ENCODE peak calls at places on chromosomes 1 and 21, in four cellular contexts. One of them, this sample, is unnamed.

GRCh38 chr21:43865471-43866181 is 603 bp downstream of the AGPAT3 start:
- DNase-seq in neural progenitor cell: peak; percentile 50
- DNase-seq in uterus: peak; percentile 40
- DNase-seq in body of pancreas: peak; percentile 37
- DNase-seq in this sample: no peak

GRCh38 chr21:45767071-45768006 is 123.8 kb downstream of the PCBP3 start:
- DNase-seq in neural progenitor cell: no peak
- DNase-seq in body of pancreas: no peak
- DNase-seq in uterus: no peak
- DNase-seq in this sample: no peak

GRCh38 chr1:40625076-40625475 is 40.4 kb downstream of the RIMS3 start:
- DNase-seq in uterus: no peak
- DNase-seq in neural progenitor cell: peak; percentile 38
- DNase-seq in body of pancreas: peak; percentile 58
- DNase-seq in this sample: no peak

GRCh38 chr1:47180603-47181094 is 9.2 kb downstream of the PDZK1IP1 start:
- DNase-seq in body of pancreas: no peak
- DNase-seq in neural progenitor cell: no peak
- DNase-seq in uterus: no peak
- DNase-seq in this sample: no peak

GRCh38 chr21:16908087-16908486 is 604.8 kb upstream of the CXADR start:
- DNase-seq in uterus: peak; percentile 72
- DNase-seq in neural progenitor cell: no peak
- DNase-seq in body of pancreas: peak; percentile 14
- DNase-seq in this sample: no peak

GRCh38 chr1:162696286-162696862 is 64.1 kb downstream of the DDR2 start:
- DNase-seq in neural progenitor cell: peak; percentile 92
- DNase-seq in uterus: peak; percentile 89
- DNase-seq in body of pancreas: peak; percentile 63
- DNase-seq in this sample: peak; percentile 91

GRCh38 chr21:31952828-31953227 is 80.0 kb downstream of the HUNK start:
- DNase-seq in neural progenitor cell: no peak
- DNase-seq in body of pancreas: no peak
- DNase-seq in uterus: no peak
- DNase-seq in this sample: no peak

GRCh38 chr1:155688318-155689121 is at the start of the genes DAP3 and YY1AP1:
- DNase-seq in neural progenitor cell: peak; percentile 93
- DNase-seq in uterus: peak; percentile 89
- DNase-seq in body of pancreas: peak; percentile 91
- DNase-seq in this sample: peak; percentile 81

GRCh38 chr1:168835791-168836190 is 106.8 kb upstream of the DPT start:
- DNase-seq in neural progenitor cell: no peak
- DNase-seq in uterus: no peak
- DNase-seq in body of pancreas: no peak
- DNase-seq in this sample: no peak

GRCh38 chr1:59699227-59699847 is 115.4 kb upstream of the HOOK1 start:
- DNase-seq in body of pancreas: peak; percentile 34
- DNase-seq in neural progenitor cell: peak; percentile 51
- DNase-seq in uterus: no peak
- DNase-seq in this sample: peak; percentile 47

GRCh38 chr1:178407662-178408061 is 89.1 kb downstream of the CLEC20A start:
- DNase-seq in body of pancreas: no peak
- DNase-seq in uterus: no peak
- DNase-seq in neural progenitor cell: peak; percentile 35
- DNase-seq in this sample: no peak

GRCh38 chr1:186680031-186681012 is at the start of gene PTGS2:
- DNase-seq in uterus: peak; percentile 74
- DNase-seq in body of pancreas: peak; percentile 64
- DNase-seq in neural progenitor cell: peak; percentile 88
- DNase-seq in this sample: peak; percentile 90

GRCh38 chr1:67749844-67750689 is 65.1 kb downstream of the GADD45A start:
- DNase-seq in neural progenitor cell: peak; percentile 49
- DNase-seq in body of pancreas: peak; percentile 54
- DNase-seq in uterus: peak; percentile 55
- DNase-seq in this sample: no peak

GRCh38 chr1:4653796-4654715 is at the start of gene AJAP1:
- DNase-seq in neural progenitor cell: peak; percentile 80
- DNase-seq in uterus: no peak
- DNase-seq in body of pancreas: no peak
- DNase-seq in this sample: no peak

GRCh38 chr1:41673355-41673754 is 188.9 kb upstream of the EDN2 start:
- DNase-seq in neural progenitor cell: no peak
- DNase-seq in body of pancreas: no peak
- DNase-seq in uterus: no peak
- DNase-seq in this sample: no peak

GRCh38 chr1:113809651-113810602 is 2.3 kb downstream of the RSBN1 start:
- DNase-seq in uterus: no peak
- DNase-seq in body of pancreas: no peak
- DNase-seq in neural progenitor cell: no peak
- DNase-seq in this sample: no peak

GRCh38 chr1:24912359-24913273 is 17.5 kb downstream of the RUNX3 start:
- DNase-seq in neural progenitor cell: no peak
- DNase-seq in body of pancreas: no peak
- DNase-seq in uterus: no peak
- DNase-seq in this sample: no peak

GRCh38 chr1:58854576-58854975 is 70.7 kb upstream of the JUN start:
- DNase-seq in uterus: no peak
- DNase-seq in body of pancreas: no peak
- DNase-seq in neural progenitor cell: no peak
- DNase-seq in this sample: no peak

GRCh38 chr1:230317823-230318819 is 108.0 kb downstream of the PGBD5 start:
- DNase-seq in neural progenitor cell: no peak
- DNase-seq in body of pancreas: peak; percentile 58
- DNase-seq in uterus: no peak
- DNase-seq in this sample: no peak

GRCh38 chr1:13769212-13769611 is 69.2 kb downstream of the PRDM2 start:
- DNase-seq in neural progenitor cell: no peak
- DNase-seq in body of pancreas: no peak
- DNase-seq in uterus: no peak
- DNase-seq in this sample: no peak

DNA sequence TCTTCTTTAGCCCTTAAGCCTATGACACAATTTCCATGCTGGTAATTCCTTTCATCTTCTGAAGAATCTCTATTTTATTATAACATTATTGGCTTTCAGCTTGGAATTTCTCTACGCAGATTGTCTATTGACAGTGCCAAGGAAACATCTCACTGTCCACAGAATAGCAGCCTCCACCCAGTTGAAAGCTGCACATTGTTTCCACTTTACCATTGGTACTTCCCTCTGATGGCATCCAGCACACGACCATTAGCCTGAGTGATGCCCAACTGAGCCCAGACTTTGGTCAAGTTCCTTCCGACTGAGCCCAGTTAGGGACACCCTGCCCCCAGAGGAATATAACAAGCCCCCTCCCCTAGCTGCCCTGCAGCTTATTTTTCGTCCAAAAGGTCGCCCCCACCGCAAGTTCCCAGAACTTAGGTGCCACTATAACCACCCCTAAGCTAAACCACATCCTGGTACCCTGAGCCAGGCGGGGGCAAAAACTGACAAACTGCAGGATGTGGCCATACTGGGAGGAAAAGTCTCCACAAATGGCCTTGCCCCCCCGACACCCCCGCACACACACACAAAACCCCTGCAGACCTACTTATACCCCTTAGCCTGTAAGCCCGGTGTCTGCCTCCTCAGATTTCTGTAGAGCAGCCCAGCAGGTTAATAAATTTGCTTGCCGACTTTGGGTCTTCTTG is 13.2 kb downstream of the GBP5 start:
- DNase-seq in neural progenitor cell: no peak
- DNase-seq in body of pancreas: no peak
- DNase-seq in uterus: no peak
- DNase-seq in this sample: no peak
- H3K4me1 ChIP-seq in neural progenitor cell: peaks cover 12% of the 10 kb centered on the region
- H3K4me1 ChIP-seq in body of pancreas: no peaks in the 10 kb centered on the region
- H3K4me1 ChIP-seq in uterus: no peaks in the 10 kb centered on the region
- H3K4me1 ChIP-seq in this sample: no peaks in the 10 kb centered on the region

GRCh38 chr1:34795916-34796315 is 3.1 kb downstream of the GJA4 start:
- DNase-seq in uterus: no peak
- DNase-seq in body of pancreas: no peak
- DNase-seq in neural progenitor cell: no peak
- DNase-seq in this sample: no peak
- H3K4me1 ChIP-seq in uterus: no peaks in the 10 kb centered on the region
- H3K4me1 ChIP-seq in body of pancreas: peaks cover 17% of the 10 kb centered on the region
- H3K4me1 ChIP-seq in neural progenitor cell: peaks cover 9% of the 10 kb centered on the region
- H3K4me1 ChIP-seq in this sample: peaks cover 4% of the 10 kb centered on the region

GRCh38 chr1:214417545-214418210 is 133.7 kb downstream of the PTPN14 start:
- DNase-seq in neural progenitor cell: no peak
- DNase-seq in uterus: no peak
- DNase-seq in body of pancreas: no peak
- DNase-seq in this sample: no peak
- H3K4me1 ChIP-seq in neural progenitor cell: peaks cover 11% of the 10 kb centered on the region
- H3K4me1 ChIP-seq in uterus: no peaks in the 10 kb centered on the region
- H3K4me1 ChIP-seq in body of pancreas: no peaks in the 10 kb centered on the region
- H3K4me1 ChIP-seq in this sample: no peaks in the 10 kb centered on the region

GRCh38 chr1:72705921-72706320 is 423.6 kb upstream of the NEGR1 start:
- DNase-seq in neural progenitor cell: no peak
- DNase-seq in uterus: no peak
- DNase-seq in body of pancreas: no peak
- DNase-seq in this sample: no peak
- H3K4me1 ChIP-seq in neural progenitor cell: no peaks in the 10 kb centered on the region
- H3K4me1 ChIP-seq in uterus: no peaks in the 10 kb centered on the region
- H3K4me1 ChIP-seq in body of pancreas: no peaks in the 10 kb centered on the region
- H3K4me1 ChIP-seq in this sample: no peaks in the 10 kb centered on the region

GRCh38 chr1:3469849-3470649 is 15.6 kb downstream of the ARHGEF16 start:
- DNase-seq in uterus: no peak
- DNase-seq in neural progenitor cell: no peak
- DNase-seq in body of pancreas: no peak
- DNase-seq in this sample: no peak
- H3K4me1 ChIP-seq in uterus: no peaks in the 10 kb centered on the region
- H3K4me1 ChIP-seq in neural progenitor cell: peaks cover 14% of the 10 kb centered on the region
- H3K4me1 ChIP-seq in body of pancreas: no peaks in the 10 kb centered on the region
- H3K4me1 ChIP-seq in this sample: peaks cover 23% of the 10 kb centered on the region

DNA sequence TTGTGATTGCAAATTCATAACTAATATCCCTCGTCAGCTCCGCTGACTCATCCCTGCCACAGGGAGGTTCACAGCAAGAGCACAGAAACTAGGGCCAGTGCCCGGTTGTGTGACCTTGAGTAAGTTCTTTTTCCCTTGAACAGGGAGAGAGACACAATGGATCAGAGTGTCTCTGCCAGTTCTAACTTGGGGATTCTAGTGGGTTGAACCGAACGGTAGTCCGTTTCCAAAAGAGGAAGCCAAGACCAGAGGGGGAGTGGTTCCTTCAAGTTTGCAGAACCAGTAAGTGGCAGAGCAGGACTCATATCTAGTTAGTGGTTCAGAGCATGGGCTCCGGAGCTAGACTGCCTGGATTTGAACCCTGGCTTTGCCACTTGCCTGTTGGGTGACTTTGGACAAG is 4.9 kb upstream of the SHISA4 start:
- DNase-seq in neural progenitor cell: no peak
- DNase-seq in body of pancreas: peak; percentile 66
- DNase-seq in uterus: peak; percentile 16
- DNase-seq in this sample: no peak
- H3K4me1 ChIP-seq in neural progenitor cell: peaks cover 7% of the 10 kb centered on the region
- H3K4me1 ChIP-seq in body of pancreas: peaks cover 18% of the 10 kb centered on the region
- H3K4me1 ChIP-seq in uterus: no peaks in the 10 kb centered on the region
- H3K4me1 ChIP-seq in this sample: peaks cover 22% of the 10 kb centered on the region

This sample was measured in NT2/D1.